ENCODE peak calls at places on chromosomes 11 and 22, in four cellular contexts. U is HepG2, Z is K562, A is WTC11. V is an unnamed sample.

GRCh38 chr11:63937713-63938480 is 905 bp upstream of the NAA40 start:
- DNase-seq in Z (peak), U (no peak), A (peak), V (no peak)

GRCh38 chr11:47464479-47464878 is 15.5 kb upstream of the RAPSN start:
- DNase-seq in U (no peak), Z (no peak), A (peak), V (no peak)

GRCh38 chr22:40681451-40681850 is 2.2 kb downstream of the MCHR1 start:
- DNase-seq in U (no peak), A (no peak), Z (no peak), V (no peak)

GRCh38 chr11:134640971-134641968 is 229.2 kb upstream of the B3GAT1 start:
- DNase-seq in Z (no peak), U (no peak), A (no peak), V (no peak)

GRCh38 chr11:27740362-27741024 is 40.2 kb upstream of the BDNF start:
- DNase-seq in Z (no peak), U (no peak), A (no peak), V (no peak)

GRCh38 chr22:50211147-50211546 is 10.3 kb downstream of the SELENOO start:
- DNase-seq in A (no peak), U (no peak), Z (no peak), V (no peak)

GRCh38 chr11:31240340-31240904 is 129.1 kb downstream of the DCDC1 start:
- DNase-seq in A (peak), Z (peak), U (peak), V (no peak)

GRCh38 chr11:72223615-72224586 is 666 bp upstream of the INPPL1 start:
- DNase-seq in U (no peak), Z (peak), A (peak), V (no peak)

GRCh38 chr11:98059488-98059887 is 961.3 kb upstream of the CNTN5 start:
- DNase-seq in Z (no peak), A (no peak), U (no peak), V (no peak)

GRCh38 chr11:46711288-46711687 is 7.7 kb upstream of the F2 start:
- DNase-seq in U (no peak), Z (no peak), A (no peak), V (no peak)

GRCh38 chr11:120576606-120577005 is 65.1 kb downstream of the GRIK4 start:
- DNase-seq in A (no peak), Z (no peak), U (no peak), V (no peak)

GRCh38 chr11:67492801-67493547 is 10.1 kb downstream of the AIP start:
- DNase-seq in Z (peak), U (no peak), A (peak), V (no peak)

DNA sequence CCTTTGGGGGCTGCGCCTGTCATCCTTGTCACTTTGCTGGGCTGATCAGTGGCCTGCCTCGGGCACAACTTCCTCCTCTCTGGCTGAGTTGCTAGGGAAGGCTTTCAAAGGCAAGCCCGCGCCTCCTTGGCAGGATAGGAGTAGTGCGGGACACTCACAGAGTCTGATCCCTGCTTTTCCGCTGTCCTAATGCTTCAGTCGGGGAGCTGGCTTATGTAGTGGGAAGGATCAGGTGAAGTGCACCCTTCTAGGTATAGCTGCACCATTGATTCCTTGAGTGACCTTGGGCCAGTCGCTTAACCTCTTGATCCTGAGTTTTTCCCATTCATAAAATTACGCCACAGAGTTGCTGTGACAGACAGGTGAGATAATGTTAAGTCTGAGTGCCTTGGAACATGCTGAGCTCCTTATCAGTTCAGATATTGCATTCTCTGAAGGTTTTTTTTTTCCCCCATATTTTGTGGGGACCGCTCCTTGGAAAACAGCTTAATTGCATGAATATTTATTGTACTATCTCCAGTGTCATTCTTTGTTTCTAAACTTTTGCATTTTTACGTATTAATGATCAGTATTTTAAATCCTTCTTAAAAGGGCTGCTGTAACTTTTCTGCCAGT is 943 bp downstream of the IPO7 start:
- DNase-seq in Z (no peak), U (peak), A (no peak), V (no peak)
- TF ChIP-seq ATF3 in Z (no peak), U (no peak), A (no peak), V (no peak)

GRCh38 chr22:26004477-26004876 is 164.8 kb upstream of the SEZ6L start:
- DNase-seq in U (no peak), A (no peak), Z (no peak), V (no peak)
- TF ChIP-seq TCF7 in U (no peak), A (no peak), Z (no peak), V (no peak)

GRCh38 chr11:132123854-132124835 is 753.7 kb downstream of the NTM start:
- DNase-seq in U (no peak), A (peak), Z (no peak), V (peak)

GRCh38 chr11:132126973-132127900 is 756.8 kb downstream of the NTM start:
- DNase-seq in Z (no peak), A (peak), U (peak), V (no peak)

GRCh38 chr11:132123449-132123848 is 753.0 kb downstream of the NTM start:
- DNase-seq in A (peak), U (no peak), Z (no peak), V (no peak)

GRCh38 chr11:132122701-132123100 is 752.3 kb downstream of the NTM start:
- DNase-seq in A (no peak), Z (no peak), U (no peak), V (no peak)

GRCh38 chr11:132125855-132126841 is 755.7 kb downstream of the NTM start:
- DNase-seq in A (no peak), U (no peak), Z (no peak), V (no peak)
- TF ChIP-seq USF2 in A (no peak), U (no peak), Z (no peak), V (no peak)

DNA sequence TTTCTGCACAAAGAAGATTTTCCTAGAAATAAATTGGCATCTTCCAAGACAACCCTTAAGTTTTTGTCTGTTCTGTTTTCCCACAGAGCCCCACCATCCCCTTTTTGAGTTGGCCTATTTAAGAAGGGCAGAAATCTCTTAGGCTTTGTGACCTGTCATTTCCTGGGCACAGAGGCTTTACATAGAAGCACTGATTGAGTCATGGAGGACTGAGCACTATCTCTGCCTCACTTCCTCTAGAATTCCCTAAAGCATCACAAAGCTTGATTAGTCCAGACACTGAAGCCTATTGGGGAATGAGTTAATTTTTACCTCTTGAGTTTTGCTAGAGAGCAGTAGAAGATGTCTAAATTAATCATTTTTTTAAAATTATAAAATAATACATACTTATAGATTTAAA is 25.4 kb downstream of the TRIM44 start:
- DNase-seq in A (no peak), Z (no peak), U (no peak), V (no peak)
- TF ChIP-seq ATF3 in A (no peak), Z (no peak), U (no peak), V (no peak)

DNA sequence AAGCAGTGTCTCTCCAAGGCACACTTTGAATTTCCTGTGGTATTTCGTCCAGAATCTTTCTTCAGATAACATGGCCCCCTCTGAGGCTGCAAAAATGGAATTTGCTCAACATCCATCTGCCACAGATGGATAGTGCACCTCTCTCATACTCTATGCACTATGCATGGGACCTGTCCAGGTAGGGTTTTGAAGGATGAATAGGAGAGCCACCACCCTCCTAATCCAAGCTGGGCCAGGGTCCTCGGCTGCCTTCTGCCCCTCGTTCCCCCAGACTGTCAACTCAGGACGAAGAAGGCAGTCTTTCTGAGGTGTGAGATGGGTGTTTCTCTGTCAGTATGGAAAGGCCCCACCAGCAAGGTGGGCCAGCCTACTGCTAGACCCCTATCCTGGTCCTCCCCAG is 56.4 kb downstream of the MN1 start:
- DNase-seq in A (no peak), U (no peak), Z (no peak), V (no peak)
- TF ChIP-seq TCF7 in A (no peak), U (no peak), Z (no peak), V (no peak)

GRCh38 chr11:70203749-70204465 is 811 bp downstream of the FADD start:
- DNase-seq in A (no peak), Z (peak), U (peak), V (peak)

GRCh38 chr11:70202898-70203748 is at the start of gene FADD:
- DNase-seq in U (peak), A (peak), Z (peak), V (peak)

GRCh38 chr11:70201876-70202861 is 927 bp upstream of the FADD start:
- DNase-seq in Z (no peak), A (no peak), U (no peak), V (no peak)

GRCh38 chr11:70204466-70204799 is 1.3 kb downstream of the FADD start:
- DNase-seq in U (no peak), Z (peak), A (no peak), V (no peak)

GRCh38 chr11:70200212-70200844 is 2.8 kb upstream of the FADD start:
- DNase-seq in U (peak), Z (no peak), A (no peak), V (no peak)
- TF ChIP-seq USF2 in U (no peak), Z (no peak), A (no peak), V (no peak)

GRCh38 chr11:29271616-29272015 is 745.2 kb downstream of the KCNA4 start:
- DNase-seq in U (no peak), A (no peak), Z (no peak), V (no peak)

GRCh38 chr11:29268733-29269132 is 748.1 kb downstream of the KCNA4 start:
- DNase-seq in U (no peak), Z (no peak), A (no peak), V (no peak)

DNA sequence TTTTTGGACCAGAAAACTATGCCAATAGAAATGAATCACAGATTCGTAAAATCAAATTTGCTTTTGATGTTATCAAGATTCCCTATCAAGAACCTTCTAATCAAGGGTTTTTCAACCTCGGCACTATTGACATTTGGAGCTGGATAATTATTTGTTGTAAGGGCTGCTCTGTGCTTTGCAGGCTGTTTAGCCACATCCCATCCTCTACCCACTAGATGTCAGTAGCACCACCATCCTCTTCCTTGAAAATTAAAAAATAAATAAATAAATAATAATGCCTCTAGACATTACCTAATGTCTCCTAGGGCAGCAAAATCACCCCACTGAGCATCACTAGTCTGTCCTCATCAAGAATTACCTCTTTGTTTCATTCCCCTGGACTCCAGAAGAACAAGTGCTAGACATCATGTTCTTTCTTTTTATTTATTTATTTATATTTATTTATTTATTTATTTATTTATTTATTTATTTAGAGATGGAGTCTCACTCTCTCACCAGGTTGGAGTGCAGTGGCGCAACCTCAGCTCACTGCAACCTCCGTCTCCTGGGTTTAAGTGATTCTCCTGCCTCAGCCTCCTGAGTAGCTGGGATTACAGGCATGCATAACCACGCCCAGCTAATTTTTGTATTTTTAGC is 744.7 kb downstream of the KCNA4 start:
- DNase-seq in Z (no peak), U (no peak), A (no peak), V (no peak)
- TF ChIP-seq ATF3 in Z (no peak), U (no peak), A (no peak), V (no peak)